ENCODE peak calls at places on chromosomes 2 and 18, in four cellular contexts. T is ovary, Q is thyroid gland, P is stomach. S is an unnamed sample. For H3K4me1, the result is how much of the 10 kb centered on the place peaks cover.

GRCh38 chr2:129482626-129483025 is 496.8 kb upstream of the RAB6C start:
- DNase-seq in T (no peak), Q (no peak), P (no peak), S (no peak)

GRCh38 chr18:10838594-10838993 is 310.8 kb downstream of the PIEZO2 start:
- DNase-seq in T (no peak), Q (no peak), P (no peak), S (no peak)

GRCh38 chr2:214311031-214311533 is 99.8 kb upstream of the VWC2L start:
- DNase-seq in T (no peak), Q (no peak), P (no peak), S (no peak)

GRCh38 chr2:3223080-3223923 is 154.3 kb downstream of the EIPR1 start:
- DNase-seq in T (no peak), Q (no peak), P (no peak), S (no peak)

GRCh38 chr2:76512421-76512820 is 801.7 kb upstream of the GCFC2 start:
- DNase-seq in T (no peak), Q (no peak), P (no peak), S (no peak)

GRCh38 chr2:168804214-168804613 is 1.8 kb downstream of the NOSTRIN start:
- DNase-seq in T (no peak), Q (peak), P (peak), S (no peak)

GRCh38 chr2:42107249-42108042 is 59.6 kb downstream of the PKDCC start:
- DNase-seq in T (no peak), Q (no peak), P (no peak), S (no peak)

GRCh38 chr2:148716378-148716777 is 71.8 kb downstream of the EPC2 start:
- DNase-seq in T (no peak), Q (no peak), P (no peak), S (no peak)

GRCh38 chr2:26691881-26692813 is at the start of gene KCNK3:
- DNase-seq in T (peak), Q (peak), P (peak), S (peak)

GRCh38 chr2:152740743-152741328 is 22.4 kb downstream of the ARL6IP6 start:
- DNase-seq in T (no peak), Q (no peak), P (no peak), S (no peak)

GRCh38 chr2:175999283-175999819 is 2.7 kb downstream of the LNPK start:
- DNase-seq in T (no peak), Q (no peak), P (no peak), S (no peak)

GRCh38 chr2:1605659-1606400 is 138.5 kb downstream of the PXDN start:
- DNase-seq in T (no peak), Q (no peak), P (no peak), S (peak)

GRCh38 chr2:63667132-63667531 is 78.4 kb downstream of the MDH1 start:
- DNase-seq in T (no peak), Q (no peak), P (no peak), S (no peak)

GRCh38 chr2:199503148-199503547 is 45.4 kb upstream of the SATB2 start:
- DNase-seq in T (no peak), Q (no peak), P (no peak), S (no peak)

GRCh38 chr2:42117923-42118758 is 51.0 kb upstream of the EML4 start:
- DNase-seq in T (no peak), Q (no peak), P (no peak), S (no peak)

GRCh38 chr2:216117566-216117965 is 8.4 kb downstream of the XRCC5 start:
- DNase-seq in T (no peak), Q (no peak), P (no peak), S (no peak)

GRCh38 chr18:72232611-72233010 is 311.5 kb downstream of the CBLN2 start:
- DNase-seq in T (no peak), Q (no peak), P (no peak), S (no peak)

GRCh38 chr2:144349674-144350073 is 170.2 kb downstream of the ZEB2 start:
- DNase-seq in T (no peak), Q (peak), P (no peak), S (no peak)

GRCh38 chr2:55805662-55806061 is 112.0 kb upstream of the PNPT1 start:
- DNase-seq in T (no peak), Q (no peak), P (no peak), S (no peak)

GRCh38 chr18:79380816-79381806 is 14.6 kb upstream of the NFATC1 start:
- DNase-seq in T (peak), Q (peak), P (peak), S (peak)

GRCh38 chr2:38284971-38285370 is 92.1 kb downstream of the ATL2 start:
- DNase-seq in T (no peak), Q (peak), P (no peak), S (no peak)

GRCh38 chr2:222433381-222434173 is 9.2 kb downstream of the SGPP2 start:
- DNase-seq in T (no peak), Q (peak), P (no peak), S (no peak)

GRCh38 chr18:25234363-25234639 is 117.7 kb downstream of the ZNF521 start:
- DNase-seq in T (no peak), Q (no peak), P (no peak), S (no peak)

GRCh38 chr2:192196451-192197194 is 1.9 kb upstream of the TMEFF2 start:
- DNase-seq in T (no peak), Q (no peak), P (no peak), S (no peak)

GRCh38 chr2:119283873-119284331 is 60.3 kb downstream of the STEAP3 start:
- DNase-seq in T (no peak), Q (peak), P (peak), S (peak)

GRCh38 chr2:241550616-241551580 is 7.6 kb upstream of the BOK start:
- DNase-seq in T (no peak), Q (no peak), P (no peak), S (no peak)

GRCh38 chr18:23378470-23378764 is 74.7 kb upstream of the RIOK3 start:
- DNase-seq in T (no peak), Q (no peak), P (no peak), S (no peak)

DNA sequence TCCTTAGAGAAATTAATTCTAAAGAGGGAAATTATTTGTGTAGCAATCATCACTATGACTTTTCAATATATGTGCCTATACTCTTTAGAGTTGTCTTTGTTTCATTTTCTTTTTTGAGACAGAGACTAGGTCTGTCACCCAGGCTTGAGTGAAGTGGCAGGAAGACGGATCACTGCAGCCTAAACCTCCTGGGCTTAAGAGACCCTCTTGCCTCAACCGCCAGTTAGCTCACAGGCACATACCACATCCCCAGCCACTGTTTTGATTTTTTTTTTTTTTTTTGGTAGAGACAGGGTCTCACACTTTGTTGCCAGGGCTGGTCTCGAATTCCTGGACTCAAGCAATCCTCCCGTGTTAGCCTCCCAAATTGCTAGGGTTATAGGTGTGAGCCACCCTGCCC is 12.4 kb downstream of the YWHAQ start:
- DNase-seq in T (no peak), Q (no peak), P (no peak), S (no peak)
- H3K4me1 ChIP-seq in T (under half), Q (under half), P (half or more), S (under half)

DNA sequence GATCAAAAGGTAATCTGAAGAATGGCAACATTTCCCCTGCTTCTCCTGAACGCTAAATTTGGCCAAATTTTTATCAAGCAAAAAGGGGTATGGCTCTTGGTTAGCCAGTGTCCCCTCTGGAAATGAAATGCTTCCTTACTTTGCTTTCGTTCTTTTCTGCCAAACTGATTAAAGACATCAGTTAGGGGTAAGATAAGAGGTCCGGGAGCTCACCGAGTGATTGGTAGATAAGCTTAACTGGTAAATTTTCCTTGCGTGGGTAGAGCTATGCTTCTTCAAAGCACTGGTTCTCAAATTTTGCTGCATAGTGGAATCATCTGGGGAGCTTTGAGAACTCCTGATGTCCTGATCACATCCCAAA is 62.7 kb upstream of the MAPRE2 start:
- DNase-seq in T (no peak), Q (no peak), P (no peak), S (no peak)
- H3K4me3 ChIP-seq in T (peak), Q (peak), P (peak), S (peak)

GRCh38 chr18:59459352-59460059 is 100.4 kb upstream of the LMAN1 start:
- DNase-seq in T (no peak), Q (no peak), P (no peak), S (no peak)
- TF ChIP-seq CTCF in T (peak), Q (peak), P (peak), S (peak)

DNA sequence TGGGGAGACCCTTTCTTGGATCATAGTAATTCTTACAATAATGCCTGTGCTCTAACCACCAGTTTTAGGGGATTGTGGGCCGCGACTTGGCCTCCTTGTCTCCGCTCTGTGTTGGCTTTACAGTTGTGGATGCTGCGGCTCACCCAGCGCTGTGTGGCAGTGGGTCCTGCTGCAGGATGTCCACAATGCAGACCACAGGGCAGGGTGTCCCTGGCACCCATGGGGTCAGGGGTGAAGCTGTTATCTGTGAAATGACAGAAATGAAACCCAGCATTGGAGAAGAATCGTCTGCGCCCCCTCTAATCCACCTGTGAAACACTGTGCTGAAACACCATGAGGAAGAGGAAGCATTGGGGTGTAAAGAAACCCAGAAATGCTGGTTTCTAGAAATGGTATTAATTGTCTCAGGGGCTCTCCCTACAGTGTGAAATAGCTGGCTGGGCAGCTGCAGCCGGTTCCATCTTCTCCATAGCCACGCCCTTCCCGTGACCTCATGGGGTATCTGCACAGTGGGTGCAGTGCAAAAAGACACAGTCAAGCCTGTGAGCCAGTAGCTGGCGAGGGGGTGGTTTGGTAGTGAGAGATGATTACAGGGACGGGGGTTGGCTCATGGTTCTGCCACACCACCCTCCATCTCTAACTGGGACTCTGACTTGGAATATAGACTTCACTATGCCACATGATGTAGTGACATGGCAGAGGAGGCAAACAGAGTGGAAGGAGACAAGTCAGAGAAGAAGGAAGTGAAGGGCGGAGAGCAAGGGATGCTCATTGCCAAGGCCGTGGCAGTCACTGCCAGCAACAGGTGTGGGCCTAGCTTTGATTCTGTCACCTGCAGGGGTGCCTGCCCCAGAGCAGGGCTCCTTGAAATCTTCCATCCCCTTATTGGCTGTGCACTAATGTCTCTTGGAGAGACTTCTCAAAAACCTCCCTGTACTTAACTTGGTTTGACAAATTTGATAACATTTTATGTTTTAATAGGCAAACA is 16.2 kb downstream of the INPP4A start:
- DNase-seq in T (no peak), Q (no peak), P (peak), S (no peak)
- H3K4me1 ChIP-seq in T (under half), Q (under half), P (half or more), S (half or more)

DNA sequence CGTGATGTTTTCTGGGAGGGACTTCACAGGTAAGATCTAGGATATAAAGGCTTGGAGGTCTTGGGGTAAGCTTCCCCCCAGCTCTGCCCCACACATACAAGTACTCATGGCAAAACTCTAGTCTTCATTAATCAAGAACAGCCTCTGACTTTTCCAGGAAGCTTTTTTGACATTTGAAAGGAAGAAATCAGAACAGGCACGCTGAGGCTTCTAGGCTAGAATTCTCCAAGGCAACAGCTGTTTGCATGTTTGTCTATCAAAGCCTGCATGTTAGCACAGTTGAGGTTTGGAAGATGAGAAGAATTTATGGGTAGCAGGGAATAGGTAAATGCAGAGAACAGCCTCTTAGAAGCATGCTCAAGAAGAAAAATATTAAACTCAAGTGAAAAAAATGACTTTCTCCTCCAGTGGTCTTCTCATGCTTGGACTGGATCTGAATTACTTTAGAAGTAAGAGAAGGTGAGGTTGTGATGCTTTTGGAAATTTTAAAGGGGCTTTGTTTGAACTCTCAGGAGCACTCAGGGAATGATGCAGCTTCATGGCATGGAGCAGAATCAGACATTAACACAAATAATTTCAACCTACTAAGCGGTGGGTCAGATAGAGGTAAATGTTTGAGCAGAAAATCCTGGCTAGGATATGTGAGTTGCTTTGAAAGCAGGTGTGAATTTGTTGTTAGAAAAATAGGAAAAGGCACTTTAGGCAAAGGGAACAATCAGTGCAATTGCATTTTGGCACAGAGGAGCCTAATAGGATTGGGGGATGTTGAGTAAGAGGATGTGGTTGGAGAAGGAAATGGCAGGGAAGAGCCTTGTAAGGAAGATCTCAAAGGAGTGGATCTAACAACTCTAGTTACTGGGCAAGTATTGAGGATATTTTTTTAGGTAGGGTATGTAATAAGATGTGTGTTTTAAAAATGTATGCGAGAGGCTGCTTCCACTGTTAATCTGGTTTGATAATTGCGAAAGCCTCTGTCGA is 76.2 kb downstream of the DDX1 start:
- DNase-seq in T (no peak), Q (no peak), P (no peak), S (no peak)
- H3K4me3 ChIP-seq in T (no peak), Q (no peak), P (no peak), S (no peak)

DNA sequence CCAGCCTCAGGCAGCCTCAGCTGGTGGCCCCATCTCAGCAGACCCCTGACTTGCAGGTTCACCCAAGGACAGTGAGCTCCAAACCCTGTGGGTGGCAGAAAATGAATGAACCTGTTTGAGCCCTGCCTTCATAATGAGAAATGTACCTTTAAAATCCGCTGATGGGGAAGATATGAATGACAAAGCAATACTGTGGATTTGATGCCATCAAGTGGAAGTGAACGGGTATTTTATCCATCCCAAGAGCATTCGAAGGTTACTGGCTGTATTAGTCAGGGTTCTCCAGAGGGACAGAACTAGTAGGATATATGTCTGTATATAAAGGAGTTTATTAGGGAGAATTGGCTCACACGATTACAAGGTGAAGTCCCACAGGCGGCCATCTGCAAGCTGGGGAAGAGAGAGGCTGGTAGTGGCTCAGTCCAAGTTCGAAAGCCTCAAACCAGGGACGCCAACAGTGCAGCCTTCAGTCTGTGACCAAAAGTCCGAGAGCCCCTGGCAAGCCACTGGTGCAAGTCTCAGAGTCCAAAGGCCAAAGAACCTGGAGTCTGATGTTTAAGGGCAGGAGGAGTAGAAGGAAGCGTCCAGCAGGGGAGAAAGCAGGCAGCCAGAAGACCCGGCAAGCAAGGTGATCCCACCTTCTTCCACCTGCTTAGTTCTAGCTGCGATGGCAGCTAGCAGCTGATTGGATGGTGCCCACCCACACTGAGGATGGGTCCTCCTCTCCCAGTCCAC is 32.1 kb downstream of the TOGARAM2 start:
- DNase-seq in T (no peak), Q (no peak), P (no peak), S (no peak)
- TF ChIP-seq CTCF in T (no peak), Q (no peak), P (no peak), S (no peak)

S was measured in upper lobe of right lung.